ENCODE peak calls at places on chromosomes 6 and 20, in eight cellular contexts. One of them, this sample, is unnamed.

GRCh38 chr6:42661540-42662153 is 60.8 kb downstream of the PRPH2 start:
- DNase-seq in B cell: peak
- DNase-seq in Panc1: peak
- DNase-seq in A172: peak
- DNase-seq in ovary: peak
- DNase-seq in NCI-H146: peak
- DNase-seq in ELR: peak
- DNase-seq in AG04450: peak
- DNase-seq in this sample: peak

GRCh38 chr6:5763407-5763806 is 243.3 kb downstream of the NRN1 start:
- DNase-seq in AG04450: no peak
- DNase-seq in B cell: no peak
- DNase-seq in Panc1: no peak
- DNase-seq in ovary: no peak
- DNase-seq in NCI-H146: no peak
- DNase-seq in A172: peak
- DNase-seq in ELR: peak
- DNase-seq in this sample: no peak

GRCh38 chr20:33490023-33490933 is at the start of gene CBFA2T2:
- DNase-seq in ELR: peak
- DNase-seq in ovary: peak
- DNase-seq in NCI-H146: no peak
- DNase-seq in AG04450: peak
- DNase-seq in A172: peak
- DNase-seq in B cell: peak
- DNase-seq in Panc1: no peak
- DNase-seq in this sample: no peak

GRCh38 chr20:62741701-62742491 is 33.3 kb downstream of the NTSR1 start:
- DNase-seq in B cell: no peak
- DNase-seq in NCI-H146: no peak
- DNase-seq in Panc1: no peak
- DNase-seq in ELR: no peak
- DNase-seq in A172: peak
- DNase-seq in AG04450: no peak
- DNase-seq in ovary: no peak
- DNase-seq in this sample: no peak

GRCh38 chr6:81929828-81930227 is 177.3 kb upstream of the TENT5A start:
- DNase-seq in A172: no peak
- DNase-seq in ovary: no peak
- DNase-seq in ELR: no peak
- DNase-seq in Panc1: no peak
- DNase-seq in AG04450: no peak
- DNase-seq in NCI-H146: no peak
- DNase-seq in B cell: no peak
- DNase-seq in this sample: no peak

GRCh38 chr6:163745566-163746400 is 331.3 kb downstream of the QKI start:
- DNase-seq in ELR: peak
- DNase-seq in NCI-H146: no peak
- DNase-seq in A172: peak
- DNase-seq in Panc1: peak
- DNase-seq in B cell: no peak
- DNase-seq in ovary: no peak
- DNase-seq in AG04450: peak
- DNase-seq in this sample: no peak

GRCh38 chr6:99521557-99522286 is 6.5 kb upstream of the USP45 start:
- DNase-seq in NCI-H146: peak
- DNase-seq in ELR: peak
- DNase-seq in B cell: no peak
- DNase-seq in ovary: peak
- DNase-seq in A172: peak
- DNase-seq in Panc1: no peak
- DNase-seq in AG04450: no peak
- DNase-seq in this sample: no peak

GRCh38 chr20:34999782-35000181 is 44.1 kb downstream of the MYH7B start:
- DNase-seq in AG04450: no peak
- DNase-seq in Panc1: no peak
- DNase-seq in ovary: no peak
- DNase-seq in A172: no peak
- DNase-seq in NCI-H146: no peak
- DNase-seq in ELR: no peak
- DNase-seq in B cell: no peak
- DNase-seq in this sample: no peak

GRCh38 chr6:35218021-35218420 is 4.3 kb downstream of the SCUBE3 start:
- DNase-seq in B cell: no peak
- DNase-seq in Panc1: no peak
- DNase-seq in ELR: no peak
- DNase-seq in AG04450: no peak
- DNase-seq in ovary: no peak
- DNase-seq in NCI-H146: no peak
- DNase-seq in A172: no peak
- DNase-seq in this sample: no peak

GRCh38 chr6:149217466-149217888 is 100.0 kb upstream of the TAB2 start:
- DNase-seq in A172: no peak
- DNase-seq in NCI-H146: no peak
- DNase-seq in B cell: no peak
- DNase-seq in ELR: no peak
- DNase-seq in ovary: no peak
- DNase-seq in Panc1: no peak
- DNase-seq in AG04450: no peak
- DNase-seq in this sample: no peak

GRCh38 chr6:16286151-16286522 is 47.8 kb downstream of the GMPR start:
- DNase-seq in ovary: no peak
- DNase-seq in Panc1: peak
- DNase-seq in ELR: peak
- DNase-seq in B cell: no peak
- DNase-seq in NCI-H146: peak
- DNase-seq in A172: no peak
- DNase-seq in AG04450: no peak
- DNase-seq in this sample: no peak

GRCh38 chr6:37569999-37570776 is 70.5 kb upstream of the CCDC167 start:
- DNase-seq in ovary: no peak
- DNase-seq in NCI-H146: no peak
- DNase-seq in A172: no peak
- DNase-seq in AG04450: no peak
- DNase-seq in ELR: no peak
- DNase-seq in Panc1: no peak
- DNase-seq in B cell: no peak
- DNase-seq in this sample: no peak